ENCODE peak calls at places on chromosomes 5 and 9, in seven cellular contexts. V, G, L, B, D, M and Y are unnamed samples.
A peak's percentile ranks its signal among the peaks of the same experiment; 100 is the strongest.

GRCh38 chr9:17021379-17021970 is 113.4 kb upstream of the CNTLN start:
- DNase-seq in V (peak; percentile 52), G (no peak), L (no peak), B (no peak), D (no peak), M (no peak), Y (no peak)

GRCh38 chr5:127643607-127644006 is 5.3 kb upstream of the CTXN3 start:
- DNase-seq in V (no peak), G (no peak), L (no peak), B (no peak), D (no peak), M (no peak), Y (no peak)

GRCh38 chr9:27717991-27718390 is 144.7 kb upstream of the C9orf72 start:
- DNase-seq in V (no peak), G (no peak), L (no peak), B (no peak), D (no peak), M (no peak), Y (no peak)

GRCh38 chr5:154318691-154319090 is 127.1 kb upstream of the SAP30L start:
- DNase-seq in V (no peak), G (no peak), L (no peak), B (no peak), D (no peak), M (no peak), Y (no peak)

GRCh38 chr5:162372265-162372664 is 304.7 kb downstream of the GABRG2 start:
- DNase-seq in V (no peak), G (no peak), L (no peak), B (no peak), D (no peak), M (no peak), Y (no peak)

GRCh38 chr9:134266418-134266817 is 59.8 kb upstream of the RXRA start:
- DNase-seq in V (no peak), G (no peak), L (no peak), B (no peak), D (no peak), M (no peak), Y (no peak)

GRCh38 chr9:113599647-113600476 is 136.3 kb downstream of the RGS3 start:
- DNase-seq in V (no peak), G (peak; percentile 96), L (no peak), B (peak; percentile 28), D (no peak), M (peak; percentile 83), Y (no peak)

GRCh38 chr5:162870966-162871365 is 566.4 kb upstream of the CCNG1 start:
- DNase-seq in V (no peak), G (no peak), L (no peak), B (no peak), D (no peak), M (no peak), Y (no peak)

GRCh38 chr5:170219615-170220014 is 13.2 kb upstream of the C5orf58 start:
- DNase-seq in V (peak; percentile 75), G (no peak), L (no peak), B (no peak), D (no peak), M (no peak), Y (no peak)

GRCh38 chr5:152688561-152689274 is 283.6 kb upstream of the NMUR2 start:
- DNase-seq in V (peak; percentile 27), G (peak; percentile 79), L (no peak), B (peak; percentile 25), D (peak; percentile 8), M (peak; percentile 57), Y (no peak)

GRCh38 chr5:1540831-1541661 is 17.3 kb upstream of the LPCAT1 start:
- DNase-seq in V (no peak), G (no peak), L (no peak), B (no peak), D (no peak), M (peak; percentile 64), Y (no peak)

GRCh38 chr9:121383715-121384114 is 13.7 kb upstream of the STOM start:
- DNase-seq in V (peak; percentile 62), G (no peak), L (no peak), B (no peak), D (no peak), M (no peak), Y (no peak)

GRCh38 chr5:68196876-68197275 is 18.7 kb upstream of the PIK3R1 start:
- DNase-seq in V (peak; percentile 80), G (no peak), L (no peak), B (no peak), D (no peak), M (no peak), Y (no peak)

GRCh38 chr5:51479840-51480239 is 96.6 kb downstream of the ISL1 start:
- DNase-seq in V (no peak), G (no peak), L (no peak), B (no peak), D (no peak), M (no peak), Y (no peak)

GRCh38 chr5:94562327-94562971 is 56.0 kb downstream of the KIAA0825 start:
- DNase-seq in V (no peak), G (no peak), L (no peak), B (no peak), D (no peak), M (no peak), Y (no peak)

GRCh38 chr5:175012267-175012666 is 287.9 kb downstream of the MSX2 start:
- DNase-seq in V (no peak), G (no peak), L (no peak), B (no peak), D (no peak), M (no peak), Y (no peak)

GRCh38 chr9:14309403-14309802 is 4.5 kb downstream of the NFIB start:
- DNase-seq in V (no peak), G (no peak), L (no peak), B (no peak), D (peak; percentile 30), M (no peak), Y (no peak)

GRCh38 chr9:115240676-115241075 is 122.7 kb upstream of the TNC start:
- DNase-seq in V (no peak), G (no peak), L (no peak), B (no peak), D (no peak), M (no peak), Y (no peak)

GRCh38 chr5:136731241-136731885 is 366.0 kb upstream of the TRPC7 start:
- DNase-seq in V (no peak), G (no peak), L (no peak), B (no peak), D (no peak), M (no peak), Y (no peak)

GRCh38 chr5:107040907-107041306 is 629.8 kb downstream of the EFNA5 start:
- DNase-seq in V (no peak), G (no peak), L (no peak), B (no peak), D (no peak), M (no peak), Y (no peak)